ENCODE peak calls at places on chromosomes 7 and 10, in six cellular contexts. One of them, this sample, is unnamed.

GRCh38 chr10:128995676-128996075 is 471.4 kb upstream of the MGMT start:
- DNase-seq in K562: no peak
- DNase-seq in SK-N-SH: no peak
- DNase-seq in HepG2: no peak
- DNase-seq in GM12878: no peak
- DNase-seq in HCT116: no peak
- DNase-seq in this sample: no peak

GRCh38 chr10:30701471-30702173 is 72.1 kb upstream of the LYZL2 start:
- DNase-seq in SK-N-SH: peak
- DNase-seq in HCT116: no peak
- DNase-seq in HepG2: no peak
- DNase-seq in GM12878: peak
- DNase-seq in K562: no peak
- DNase-seq in this sample: no peak

GRCh38 chr7:53218730-53219504 is 183.5 kb downstream of the POM121L12 start:
- DNase-seq in GM12878: no peak
- DNase-seq in HCT116: no peak
- DNase-seq in K562: no peak
- DNase-seq in SK-N-SH: peak
- DNase-seq in HepG2: no peak
- DNase-seq in this sample: peak

GRCh38 chr7:22406715-22407114 is 49.8 kb upstream of the RAPGEF5 start:
- DNase-seq in HepG2: no peak
- DNase-seq in SK-N-SH: no peak
- DNase-seq in GM12878: no peak
- DNase-seq in HCT116: no peak
- DNase-seq in K562: no peak
- DNase-seq in this sample: no peak

GRCh38 chr7:40470111-40470736 is 335.4 kb downstream of the SUGCT start:
- DNase-seq in SK-N-SH: no peak
- DNase-seq in K562: no peak
- DNase-seq in HepG2: peak
- DNase-seq in HCT116: no peak
- DNase-seq in GM12878: no peak
- DNase-seq in this sample: no peak

GRCh38 chr10:43311794-43312193 is 44.9 kb upstream of the RASGEF1A start:
- DNase-seq in SK-N-SH: no peak
- DNase-seq in GM12878: no peak
- DNase-seq in K562: no peak
- DNase-seq in HepG2: no peak
- DNase-seq in HCT116: no peak
- DNase-seq in this sample: no peak

GRCh38 chr7:46544396-46545008 is 623.4 kb upstream of the IGFBP3 start:
- DNase-seq in SK-N-SH: no peak
- DNase-seq in K562: no peak
- DNase-seq in HCT116: peak
- DNase-seq in GM12878: no peak
- DNase-seq in HepG2: peak
- DNase-seq in this sample: no peak

GRCh38 chr7:140519007-140519399 is 39.7 kb upstream of the MKRN1 start:
- DNase-seq in SK-N-SH: peak
- DNase-seq in K562: no peak
- DNase-seq in HCT116: no peak
- DNase-seq in HepG2: no peak
- DNase-seq in GM12878: no peak
- DNase-seq in this sample: peak

GRCh38 chr7:92747041-92747835 is 89.1 kb downstream of the CDK6 start:
- DNase-seq in K562: no peak
- DNase-seq in SK-N-SH: no peak
- DNase-seq in HCT116: no peak
- DNase-seq in GM12878: no peak
- DNase-seq in HepG2: no peak
- DNase-seq in this sample: no peak

GRCh38 chr10:33722067-33722466 is 387.6 kb upstream of the NRP1 start:
- DNase-seq in GM12878: no peak
- DNase-seq in HepG2: no peak
- DNase-seq in SK-N-SH: no peak
- DNase-seq in K562: no peak
- DNase-seq in HCT116: no peak
- DNase-seq in this sample: peak

GRCh38 chr7:77197135-77197534 is 2.5 kb downstream of the FGL2 start:
- DNase-seq in GM12878: no peak
- DNase-seq in K562: no peak
- DNase-seq in HepG2: no peak
- DNase-seq in SK-N-SH: no peak
- DNase-seq in HCT116: no peak
- DNase-seq in this sample: no peak

GRCh38 chr7:140675726-140676125 is 3.0 kb downstream of the ADCK2 start:
- DNase-seq in K562: no peak
- DNase-seq in GM12878: no peak
- DNase-seq in HepG2: no peak
- DNase-seq in SK-N-SH: no peak
- DNase-seq in HCT116: no peak
- DNase-seq in this sample: no peak

GRCh38 chr7:96679886-96680285 is 29.8 kb downstream of the SEM1 start:
- DNase-seq in GM12878: no peak
- DNase-seq in HepG2: no peak
- DNase-seq in HCT116: no peak
- DNase-seq in K562: peak
- DNase-seq in SK-N-SH: no peak
- DNase-seq in this sample: peak

GRCh38 chr7:94655562-94655883 is 410 bp downstream of the SGCE start:
- DNase-seq in SK-N-SH: no peak
- DNase-seq in GM12878: no peak
- DNase-seq in K562: no peak
- DNase-seq in HepG2: no peak
- DNase-seq in HCT116: no peak
- DNase-seq in this sample: peak

GRCh38 chr10:78935697-78936407 is 132.9 kb upstream of the ZMIZ1 start:
- DNase-seq in SK-N-SH: no peak
- DNase-seq in HCT116: no peak
- DNase-seq in GM12878: no peak
- DNase-seq in HepG2: no peak
- DNase-seq in K562: no peak
- DNase-seq in this sample: no peak

GRCh38 chr10:132632851-132633684 is 95.5 kb downstream of the INPP5A start:
- DNase-seq in HCT116: no peak
- DNase-seq in SK-N-SH: no peak
- DNase-seq in GM12878: no peak
- DNase-seq in K562: no peak
- DNase-seq in HepG2: no peak
- DNase-seq in this sample: no peak

GRCh38 chr7:36438211-36438610 is 48.5 kb downstream of the ANLN start:
- DNase-seq in SK-N-SH: no peak
- DNase-seq in GM12878: no peak
- DNase-seq in HepG2: no peak
- DNase-seq in K562: no peak
- DNase-seq in HCT116: no peak
- DNase-seq in this sample: no peak

GRCh38 chr7:102439963-102440795 is 6.8 kb downstream of the ORAI2 start:
- DNase-seq in K562: peak
- DNase-seq in HCT116: peak
- DNase-seq in HepG2: peak
- DNase-seq in GM12878: no peak
- DNase-seq in SK-N-SH: peak
- DNase-seq in this sample: peak

GRCh38 chr7:13312327-13312726 is 624.9 kb downstream of the ARL4A start:
- DNase-seq in SK-N-SH: no peak
- DNase-seq in K562: peak
- DNase-seq in HCT116: peak
- DNase-seq in GM12878: no peak
- DNase-seq in HepG2: no peak
- DNase-seq in this sample: peak

GRCh38 chr10:75226656-75227055 is 9.1 kb downstream of the COMTD1 start:
- DNase-seq in K562: no peak
- DNase-seq in HCT116: no peak
- DNase-seq in HepG2: no peak
- DNase-seq in SK-N-SH: no peak
- DNase-seq in GM12878: no peak
- DNase-seq in this sample: peak

GRCh38 chr7:89385414-89385813 is 589.9 kb upstream of the TEX47 start:
- DNase-seq in SK-N-SH: no peak
- DNase-seq in HepG2: no peak
- DNase-seq in HCT116: no peak
- DNase-seq in GM12878: no peak
- DNase-seq in K562: no peak
- DNase-seq in this sample: no peak

GRCh38 chr10:1228463-1228975 is 172.3 kb downstream of the WDR37 start:
- DNase-seq in GM12878: no peak
- DNase-seq in K562: no peak
- DNase-seq in SK-N-SH: no peak
- DNase-seq in HepG2: no peak
- DNase-seq in HCT116: no peak
- DNase-seq in this sample: no peak

GRCh38 chr7:38858281-38858884 is 50.6 kb downstream of the VPS41 start:
- DNase-seq in K562: no peak
- DNase-seq in GM12878: no peak
- DNase-seq in SK-N-SH: no peak
- DNase-seq in HCT116: no peak
- DNase-seq in HepG2: no peak
- DNase-seq in this sample: no peak

GRCh38 chr7:74294191-74294998 is 5.2 kb downstream of the CLIP2 start:
- DNase-seq in K562: no peak
- DNase-seq in GM12878: no peak
- DNase-seq in SK-N-SH: peak
- DNase-seq in HepG2: peak
- DNase-seq in HCT116: no peak
- DNase-seq in this sample: peak

GRCh38 chr10:81251457-81252115 is 623.4 kb upstream of the NRG3 start:
- DNase-seq in SK-N-SH: no peak
- DNase-seq in HCT116: no peak
- DNase-seq in GM12878: no peak
- DNase-seq in HepG2: no peak
- DNase-seq in K562: no peak
- DNase-seq in this sample: peak

GRCh38 chr7:157299613-157300405 is 37.0 kb upstream of the DNAJB6 start:
- DNase-seq in GM12878: no peak
- DNase-seq in HCT116: peak
- DNase-seq in SK-N-SH: peak
- DNase-seq in HepG2: no peak
- DNase-seq in K562: peak
- DNase-seq in this sample: peak

GRCh38 chr10:1149793-1150637 is 93.8 kb downstream of the WDR37 start:
- DNase-seq in SK-N-SH: peak
- DNase-seq in HCT116: no peak
- DNase-seq in GM12878: no peak
- DNase-seq in K562: peak
- DNase-seq in HepG2: no peak
- DNase-seq in this sample: no peak

GRCh38 chr10:101272229-101272868 is 43.1 kb upstream of the LBX1 start:
- DNase-seq in SK-N-SH: peak
- DNase-seq in HCT116: peak
- DNase-seq in GM12878: no peak
- DNase-seq in K562: peak
- DNase-seq in HepG2: peak
- DNase-seq in this sample: peak

DNA sequence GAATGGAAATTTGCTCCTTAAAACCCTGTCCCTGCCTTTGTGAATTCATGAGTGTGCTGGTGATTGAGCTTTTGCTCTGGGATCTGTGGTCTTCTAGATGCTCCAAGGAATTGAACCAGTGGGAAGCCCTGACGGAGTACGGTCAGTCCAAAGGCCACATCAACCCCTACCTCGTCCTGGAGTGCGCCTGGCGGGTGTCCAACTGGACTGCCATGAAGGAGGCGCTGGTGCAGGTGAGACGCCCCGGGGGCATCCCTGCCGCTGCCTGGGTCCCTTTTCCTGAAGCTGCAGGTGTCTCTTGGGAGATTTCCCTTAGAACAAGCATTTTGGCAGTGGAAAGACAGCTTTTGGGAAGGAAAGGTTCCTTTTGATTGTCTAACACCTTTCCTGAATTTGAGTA is 100.3 kb downstream of the TRRAP start:
- DNase-seq in SK-N-SH: no peak
- DNase-seq in GM12878: no peak
- DNase-seq in HCT116: no peak
- DNase-seq in K562: no peak
- DNase-seq in HepG2: no peak
- DNase-seq in this sample: no peak
- TF ChIP-seq REST in SK-N-SH: no peak
- TF ChIP-seq REST in GM12878: no peak
- TF ChIP-seq REST in HCT116: no peak
- TF ChIP-seq REST in K562: no peak
- TF ChIP-seq REST in HepG2: no peak
- TF ChIP-seq REST in this sample: no peak

GRCh38 chr10:17533731-17534130 is 79.3 kb upstream of the ST8SIA6 start:
- DNase-seq in HCT116: no peak
- DNase-seq in HepG2: no peak
- DNase-seq in K562: no peak
- DNase-seq in SK-N-SH: no peak
- DNase-seq in GM12878: no peak
- DNase-seq in this sample: no peak
- H2AFZ ChIP-seq in HCT116: peak
- H2AFZ ChIP-seq in HepG2: no peak
- H2AFZ ChIP-seq in K562: no peak
- H2AFZ ChIP-seq in SK-N-SH: no peak
- H2AFZ ChIP-seq in GM12878: no peak
- H2AFZ ChIP-seq in this sample: no peak

DNA sequence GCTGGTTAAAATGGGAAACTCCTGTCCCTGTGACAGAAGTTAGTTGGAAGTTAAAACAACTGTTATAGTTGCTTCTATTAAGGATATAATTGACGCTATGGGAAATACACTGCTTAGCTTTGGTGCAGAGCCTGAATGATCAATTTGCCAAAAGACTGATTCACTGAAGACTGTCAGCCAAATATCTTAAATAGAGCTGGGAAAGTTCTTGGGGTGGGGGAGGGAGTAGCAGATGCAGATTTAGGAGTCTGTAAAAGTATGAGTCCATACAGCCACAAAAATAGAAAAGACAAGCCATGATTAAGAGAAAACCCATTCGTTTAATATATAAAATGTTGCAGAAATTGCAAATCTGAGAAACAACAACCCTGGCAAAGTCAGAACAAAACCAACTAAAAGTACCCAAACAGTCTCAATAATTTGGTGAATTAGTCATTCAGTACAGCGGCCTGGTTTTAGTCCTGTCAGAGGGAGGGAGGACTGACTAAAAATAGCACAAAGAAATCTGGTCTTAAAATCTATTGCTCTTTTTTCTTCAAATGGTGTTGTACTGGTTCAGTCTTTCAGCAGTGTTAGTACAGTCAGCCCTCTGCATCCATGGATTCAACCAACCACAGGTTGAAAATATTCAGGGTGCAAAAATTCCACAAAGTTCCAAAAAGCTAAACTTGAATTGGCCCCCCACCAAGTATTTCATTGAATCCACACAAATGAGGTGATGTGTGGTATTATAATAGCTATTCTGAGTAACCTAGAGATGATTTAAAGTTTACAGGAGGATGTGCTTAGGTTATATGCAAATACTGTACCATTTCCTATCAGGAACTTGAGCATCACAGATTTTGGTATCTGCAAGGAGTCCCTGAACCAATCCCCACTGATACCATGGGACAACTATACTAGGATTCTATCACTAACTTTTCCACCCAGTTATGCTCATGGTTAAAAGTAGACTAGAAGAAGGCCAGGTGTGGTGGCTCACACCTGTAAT is 30.0 kb downstream of the STK17A start:
- DNase-seq in HepG2: no peak
- DNase-seq in HCT116: no peak
- DNase-seq in SK-N-SH: no peak
- DNase-seq in K562: no peak
- DNase-seq in GM12878: no peak
- DNase-seq in this sample: no peak
- TF ChIP-seq REST in HepG2: no peak
- TF ChIP-seq REST in HCT116: no peak
- TF ChIP-seq REST in SK-N-SH: no peak
- TF ChIP-seq REST in K562: no peak
- TF ChIP-seq REST in GM12878: no peak
- TF ChIP-seq REST in this sample: no peak

GRCh38 chr7:152759655-152760383 is at the start of gene ACTR3B:
- DNase-seq in HCT116: peak
- DNase-seq in K562: peak
- DNase-seq in GM12878: no peak
- DNase-seq in SK-N-SH: peak
- DNase-seq in HepG2: peak
- DNase-seq in this sample: peak
- H2AFZ ChIP-seq in HCT116: peak
- H2AFZ ChIP-seq in K562: peak
- H2AFZ ChIP-seq in GM12878: peak
- H2AFZ ChIP-seq in SK-N-SH: peak
- H2AFZ ChIP-seq in HepG2: peak
- H2AFZ ChIP-seq in this sample: peak